ENCODE peak calls at places on chromosomes 16 and 17, in four cellular contexts. One of them, this sample, is unnamed.

GRCh38 chr16:54239441-54239840 is 47.1 kb downstream of the IRX3 start:
- DNase-seq in CD8-positive, alpha-beta T cell: no peak
- DNase-seq in PC-9: no peak
- DNase-seq in left lung: no peak
- DNase-seq in this sample: no peak

GRCh38 chr16:47578573-47578972 is 117.4 kb downstream of the PHKB start:
- DNase-seq in CD8-positive, alpha-beta T cell: no peak
- DNase-seq in PC-9: peak; percentile 57
- DNase-seq in left lung: no peak
- DNase-seq in this sample: no peak

GRCh38 chr16:89704281-89704680 is 2.8 kb upstream of the SPATA2L start:
- DNase-seq in CD8-positive, alpha-beta T cell: no peak
- DNase-seq in PC-9: no peak
- DNase-seq in left lung: no peak
- DNase-seq in this sample: no peak

GRCh38 chr17:79335456-79335855 is 260.8 kb downstream of the ENGASE start:
- DNase-seq in CD8-positive, alpha-beta T cell: no peak
- DNase-seq in PC-9: no peak
- DNase-seq in left lung: peak; percentile 58
- DNase-seq in this sample: no peak

GRCh38 chr16:75266738-75267630 is 15.6 kb upstream of the BCAR1 start:
- DNase-seq in CD8-positive, alpha-beta T cell: no peak
- DNase-seq in PC-9: no peak
- DNase-seq in left lung: no peak
- DNase-seq in this sample: no peak

GRCh38 chr16:59558679-59559078 is 824.6 kb upstream of the GOT2 start:
- DNase-seq in CD8-positive, alpha-beta T cell: no peak
- DNase-seq in PC-9: no peak
- DNase-seq in left lung: no peak
- DNase-seq in this sample: no peak

GRCh38 chr16:11835891-11836652 is 15.3 kb downstream of the RSL1D1 start:
- DNase-seq in CD8-positive, alpha-beta T cell: no peak
- DNase-seq in PC-9: no peak
- DNase-seq in left lung: no peak
- DNase-seq in this sample: no peak

GRCh38 chr16:27646811-27647210 is 96.9 kb downstream of the KATNIP start:
- DNase-seq in CD8-positive, alpha-beta T cell: no peak
- DNase-seq in PC-9: no peak
- DNase-seq in left lung: no peak
- DNase-seq in this sample: no peak

GRCh38 chr17:55219484-55219883 is 45.3 kb upstream of the HLF start:
- DNase-seq in CD8-positive, alpha-beta T cell: no peak
- DNase-seq in PC-9: no peak
- DNase-seq in left lung: no peak
- DNase-seq in this sample: no peak

GRCh38 chr17:2745317-2746037 is 4.0 kb downstream of the CCDC92B start:
- DNase-seq in CD8-positive, alpha-beta T cell: no peak
- DNase-seq in PC-9: no peak
- DNase-seq in left lung: no peak
- DNase-seq in this sample: no peak

GRCh38 chr17:9252525-9252924 is 231.2 kb downstream of the NTN1 start:
- DNase-seq in CD8-positive, alpha-beta T cell: no peak
- DNase-seq in PC-9: no peak
- DNase-seq in left lung: no peak
- DNase-seq in this sample: no peak

GRCh38 chr16:68091604-68092261 is 6.6 kb downstream of the NFATC3 start:
- DNase-seq in CD8-positive, alpha-beta T cell: no peak
- DNase-seq in PC-9: no peak
- DNase-seq in left lung: no peak
- DNase-seq in this sample: no peak

GRCh38 chr16:2500937-2501750 is 12.6 kb upstream of the ATP6V0C start:
- DNase-seq in CD8-positive, alpha-beta T cell: peak; percentile 69
- DNase-seq in PC-9: no peak
- DNase-seq in left lung: peak; percentile 96
- DNase-seq in this sample: peak; percentile 70

GRCh38 chr17:28574536-28574935 is 2.2 kb downstream of the ALDOC start:
- DNase-seq in CD8-positive, alpha-beta T cell: no peak
- DNase-seq in PC-9: no peak
- DNase-seq in left lung: no peak
- DNase-seq in this sample: no peak

GRCh38 chr16:28538733-28539596 is at the start of gene NUPR1:
- DNase-seq in CD8-positive, alpha-beta T cell: no peak
- DNase-seq in PC-9: peak; percentile 52
- DNase-seq in left lung: peak; percentile 87
- DNase-seq in this sample: no peak

GRCh38 chr16:997440-998051 is 16.0 kb downstream of the SOX8 start:
- DNase-seq in CD8-positive, alpha-beta T cell: peak; percentile 62
- DNase-seq in PC-9: peak; percentile 69
- DNase-seq in left lung: no peak
- DNase-seq in this sample: peak; percentile 47

GRCh38 chr17:73747221-73748002 is 103.2 kb upstream of the SDK2 start:
- DNase-seq in CD8-positive, alpha-beta T cell: no peak
- DNase-seq in PC-9: no peak
- DNase-seq in left lung: peak; percentile 48
- DNase-seq in this sample: no peak

GRCh38 chr16:10982430-10983174 is 38.2 kb downstream of the CLEC16A start:
- DNase-seq in CD8-positive, alpha-beta T cell: no peak
- DNase-seq in PC-9: no peak
- DNase-seq in left lung: no peak
- DNase-seq in this sample: no peak

GRCh38 chr17:67606896-67607604 is 110.7 kb upstream of the NOL11 start:
- DNase-seq in CD8-positive, alpha-beta T cell: no peak
- DNase-seq in PC-9: no peak
- DNase-seq in left lung: no peak
- DNase-seq in this sample: no peak

GRCh38 chr17:2853111-2853721 is 57.0 kb downstream of the RAP1GAP2 start:
- DNase-seq in CD8-positive, alpha-beta T cell: peak; percentile 9
- DNase-seq in PC-9: no peak
- DNase-seq in left lung: peak; percentile 88
- DNase-seq in this sample: peak; percentile 27

GRCh38 chr17:41894791-41895331 is 23.9 kb downstream of the ACLY start:
- DNase-seq in CD8-positive, alpha-beta T cell: no peak
- DNase-seq in PC-9: peak; percentile 65
- DNase-seq in left lung: no peak
- DNase-seq in this sample: no peak

GRCh38 chr16:2520784-2521577 is 810 bp downstream of the AMDHD2 start:
- DNase-seq in CD8-positive, alpha-beta T cell: peak; percentile 43
- DNase-seq in PC-9: peak; percentile 73
- DNase-seq in left lung: peak; percentile 89
- DNase-seq in this sample: peak; percentile 64

GRCh38 chr17:76265624-76266243 is 586 bp downstream of the UBALD2 start:
- DNase-seq in CD8-positive, alpha-beta T cell: no peak
- DNase-seq in PC-9: no peak
- DNase-seq in left lung: peak; percentile 92
- DNase-seq in this sample: peak; percentile 47

GRCh38 chr16:68902376-68903345 is 59.3 kb downstream of the TANGO6 start:
- DNase-seq in CD8-positive, alpha-beta T cell: no peak
- DNase-seq in PC-9: peak; percentile 67
- DNase-seq in left lung: no peak
- DNase-seq in this sample: no peak

GRCh38 chr16:9153502-9153864 is 62.0 kb downstream of the HAPSTR1 start:
- DNase-seq in CD8-positive, alpha-beta T cell: no peak
- DNase-seq in PC-9: no peak
- DNase-seq in left lung: no peak
- DNase-seq in this sample: no peak

GRCh38 chr17:13575466-13575865 is 26.3 kb downstream of the HS3ST3A1 start:
- DNase-seq in CD8-positive, alpha-beta T cell: no peak
- DNase-seq in PC-9: no peak
- DNase-seq in left lung: no peak
- DNase-seq in this sample: no peak

GRCh38 chr16:86100205-86101134 is 201.5 kb downstream of the IRF8 start:
- DNase-seq in CD8-positive, alpha-beta T cell: no peak
- DNase-seq in PC-9: no peak
- DNase-seq in left lung: no peak
- DNase-seq in this sample: no peak

GRCh38 chr17:60971515-60972369 is 294.1 kb downstream of the BCAS3 start:
- DNase-seq in CD8-positive, alpha-beta T cell: peak; percentile 11
- DNase-seq in PC-9: peak; percentile 40
- DNase-seq in left lung: no peak
- DNase-seq in this sample: no peak

GRCh38 chr17:31499771-31500554 is 108.5 kb downstream of the RAB11FIP4 start:
- DNase-seq in CD8-positive, alpha-beta T cell: no peak
- DNase-seq in PC-9: peak; percentile 88
- DNase-seq in left lung: no peak
- DNase-seq in this sample: no peak

GRCh38 chr17:65287040-65287439 is 149.9 kb downstream of the RGS9 start:
- DNase-seq in CD8-positive, alpha-beta T cell: no peak
- DNase-seq in PC-9: no peak
- DNase-seq in left lung: no peak
- DNase-seq in this sample: no peak

GRCh38 chr16:35308674-35309073 is 1849.3 kb downstream of the TP53TG3F start:
- DNase-seq in CD8-positive, alpha-beta T cell: no peak
- DNase-seq in PC-9: no peak
- DNase-seq in left lung: no peak
- DNase-seq in this sample: no peak
- H3K9me3 ChIP-seq in CD8-positive, alpha-beta T cell: peaks cover 4% of the 10 kb centered on the region
- H3K9me3 ChIP-seq in PC-9: no peaks in the 10 kb centered on the region
- H3K9me3 ChIP-seq in left lung: no peaks in the 10 kb centered on the region
- H3K9me3 ChIP-seq in this sample: peaks cover 5% of the 10 kb centered on the region

GRCh38 chr16:35751191-35751941 is 2292.0 kb downstream of the TP53TG3F start:
- DNase-seq in CD8-positive, alpha-beta T cell: no peak
- DNase-seq in PC-9: no peak
- DNase-seq in left lung: peak; percentile 68
- DNase-seq in this sample: no peak

GRCh38 chr16:35749253-35750141 is 2290.1 kb downstream of the TP53TG3F start:
- DNase-seq in CD8-positive, alpha-beta T cell: no peak
- DNase-seq in PC-9: no peak
- DNase-seq in left lung: peak; percentile 74
- DNase-seq in this sample: no peak

GRCh38 chr16:35750157-35750689 is 2290.8 kb downstream of the TP53TG3F start:
- DNase-seq in CD8-positive, alpha-beta T cell: no peak
- DNase-seq in PC-9: no peak
- DNase-seq in left lung: no peak
- DNase-seq in this sample: no peak

GRCh38 chr16:35752012-35752772 is 2292.8 kb downstream of the TP53TG3F start:
- DNase-seq in CD8-positive, alpha-beta T cell: no peak
- DNase-seq in PC-9: no peak
- DNase-seq in left lung: peak; percentile 66
- DNase-seq in this sample: no peak

GRCh38 chr16:35750701-35751104 is 2291.3 kb downstream of the TP53TG3F start:
- DNase-seq in CD8-positive, alpha-beta T cell: no peak
- DNase-seq in PC-9: no peak
- DNase-seq in left lung: peak; percentile 50
- DNase-seq in this sample: no peak
- H3K9me3 ChIP-seq in CD8-positive, alpha-beta T cell: no peaks in the 10 kb centered on the region
- H3K9me3 ChIP-seq in PC-9: no peaks in the 10 kb centered on the region
- H3K9me3 ChIP-seq in left lung: no peaks in the 10 kb centered on the region
- H3K9me3 ChIP-seq in this sample: no peaks in the 10 kb centered on the region

DNA sequence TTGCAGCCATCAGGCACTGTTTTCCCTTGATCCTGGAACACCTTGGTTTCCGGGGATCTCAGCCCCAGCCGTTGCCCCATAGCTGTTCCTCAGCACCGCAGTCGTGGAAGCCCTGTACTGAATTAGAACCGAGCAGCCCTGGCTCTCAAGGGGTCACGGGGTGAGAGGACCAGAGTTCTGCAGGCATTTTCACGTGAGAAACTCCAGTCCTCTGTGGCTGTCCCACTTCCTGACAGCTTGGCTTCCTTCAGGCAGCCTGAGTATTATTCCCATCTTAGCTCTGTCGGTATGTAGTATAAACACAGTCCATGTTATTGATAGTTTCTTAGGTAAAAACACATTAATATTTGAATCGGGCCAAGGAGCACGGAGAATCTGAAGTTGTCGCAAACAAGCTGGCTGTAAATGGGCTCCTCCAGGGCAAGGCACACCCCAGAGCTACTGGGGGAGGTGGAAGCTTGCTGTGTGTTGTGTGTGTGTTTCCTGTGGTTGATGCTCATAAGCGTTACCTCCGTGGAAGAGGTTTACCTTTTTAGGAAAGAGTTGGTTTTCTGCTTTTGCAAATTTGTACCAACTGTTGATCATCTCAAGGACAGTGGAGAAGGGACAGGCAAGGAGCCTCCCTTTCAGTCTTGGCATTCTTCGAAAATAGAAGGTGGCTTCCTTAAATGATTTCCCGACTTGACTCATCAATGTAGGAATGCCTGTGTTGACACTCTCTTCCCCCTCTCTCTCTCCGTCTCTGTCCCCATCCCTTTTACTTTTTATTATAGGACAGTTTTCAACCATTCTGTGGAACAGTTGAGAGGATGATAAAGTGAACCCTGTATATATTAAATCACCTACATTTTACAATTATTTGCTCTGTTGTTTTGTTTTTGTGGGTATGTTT is 208.9 kb upstream of the CHMP6 start:
- DNase-seq in CD8-positive, alpha-beta T cell: peak; percentile 48
- DNase-seq in PC-9: no peak
- DNase-seq in left lung: no peak
- DNase-seq in this sample: peak; percentile 31
- H3K9me3 ChIP-seq in CD8-positive, alpha-beta T cell: no peaks in the 10 kb centered on the region
- H3K9me3 ChIP-seq in PC-9: no peaks in the 10 kb centered on the region
- H3K9me3 ChIP-seq in left lung: no peaks in the 10 kb centered on the region
- H3K9me3 ChIP-seq in this sample: no peaks in the 10 kb centered on the region

DNA sequence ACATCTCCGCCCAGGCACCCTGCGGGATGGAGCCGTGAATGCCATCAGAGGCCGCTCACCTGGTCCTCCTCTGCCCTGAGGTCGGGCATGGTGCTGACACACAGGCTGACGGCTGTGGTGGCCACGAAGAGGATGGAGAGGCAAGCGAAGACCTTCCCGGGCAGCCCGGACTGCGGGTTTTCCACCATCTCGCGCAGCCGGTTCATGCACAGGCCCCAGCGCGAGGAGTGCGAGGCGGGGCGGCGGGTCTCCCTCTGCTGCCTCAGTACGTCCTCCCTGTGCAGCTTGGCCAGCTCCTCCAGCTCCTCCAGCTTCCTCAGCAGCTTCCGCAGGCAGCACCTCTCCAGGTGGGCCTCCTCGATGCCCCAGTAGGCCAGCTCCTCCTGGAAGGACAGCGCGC is 3.1 kb downstream of the KCNG4 start:
- DNase-seq in CD8-positive, alpha-beta T cell: no peak
- DNase-seq in PC-9: no peak
- DNase-seq in left lung: no peak
- DNase-seq in this sample: no peak
- H3K9me3 ChIP-seq in CD8-positive, alpha-beta T cell: no peaks in the 10 kb centered on the region
- H3K9me3 ChIP-seq in PC-9: no peaks in the 10 kb centered on the region
- H3K9me3 ChIP-seq in left lung: no peaks in the 10 kb centered on the region
- H3K9me3 ChIP-seq in this sample: no peaks in the 10 kb centered on the region

DNA sequence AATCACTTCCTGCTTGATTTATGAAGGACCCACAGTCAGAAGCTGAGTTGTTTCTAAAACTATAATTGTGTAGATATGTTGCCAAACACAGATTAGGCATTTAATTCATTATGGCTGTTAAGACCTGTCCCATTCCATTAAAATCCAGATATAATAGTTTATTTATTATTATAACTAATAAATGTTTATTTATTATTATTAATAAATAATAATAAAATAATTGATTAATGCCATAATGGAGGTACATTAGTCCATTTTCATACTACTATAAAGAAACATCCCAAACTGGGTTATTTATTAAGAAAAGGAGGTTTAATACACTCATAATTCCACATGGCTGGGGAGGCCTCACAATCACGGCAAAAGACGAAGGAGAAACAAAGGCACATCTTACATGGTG is 1240.9 kb downstream of the CDH11 start:
- DNase-seq in CD8-positive, alpha-beta T cell: no peak
- DNase-seq in PC-9: no peak
- DNase-seq in left lung: no peak
- DNase-seq in this sample: no peak
- H3K9me3 ChIP-seq in CD8-positive, alpha-beta T cell: no peaks in the 10 kb centered on the region
- H3K9me3 ChIP-seq in PC-9: no peaks in the 10 kb centered on the region
- H3K9me3 ChIP-seq in left lung: no peaks in the 10 kb centered on the region
- H3K9me3 ChIP-seq in this sample: no peaks in the 10 kb centered on the region

This sample was measured in T-helper 17 cell.